ENCODE peak calls at places on chromosome 13, in six cellular contexts. E, Y, J, B, W and A are unnamed samples.

GRCh38 chr13:73695325-73695724 is 438.9 kb downstream of the KLF12 start:
- DNase-seq in Y (no peak), W (no peak), E (no peak), B (no peak), J (no peak), A (no peak)

GRCh38 chr13:76929975-76930374 is 18.3 kb upstream of the ACOD1 start:
- DNase-seq in B (no peak), W (no peak), J (no peak), Y (no peak), E (no peak), A (no peak)

GRCh38 chr13:96397807-96398206 is 307.9 kb downstream of the HS6ST3 start:
- DNase-seq in J (no peak), W (no peak), E (no peak), Y (no peak), B (no peak), A (no peak)

GRCh38 chr13:113947321-113948033 is 26.4 kb downstream of the C13orf46 start:
- DNase-seq in W (peak; percentile 43), E (peak; percentile 43), J (no peak), B (peak; percentile 34), Y (peak; percentile 49), A (no peak)

GRCh38 chr13:49240017-49240416 is 7.7 kb upstream of the CDADC1 start:
- DNase-seq in W (peak; percentile 41), J (no peak), E (peak; percentile 46), B (peak; percentile 39), Y (no peak), A (no peak)

GRCh38 chr13:110127986-110128511 is 178.9 kb downstream of the COL4A1 start:
- DNase-seq in J (no peak), W (no peak), Y (no peak), B (no peak), E (peak; percentile 49), A (no peak)

GRCh38 chr13:74052402-74052928 is 81.7 kb downstream of the KLF12 start:
- DNase-seq in J (no peak), B (peak; percentile 40), W (no peak), E (no peak), Y (no peak), A (no peak)

GRCh38 chr13:79659161-79659560 is 178.2 kb downstream of the NDFIP2 start:
- DNase-seq in E (no peak), B (peak; percentile 45), J (no peak), Y (no peak), W (peak; percentile 75), A (peak; percentile 24)

GRCh38 chr13:100542546-100543156 is 45.9 kb downstream of the GGACT start:
- DNase-seq in J (peak; percentile 44), Y (peak; percentile 26), W (peak; percentile 51), E (peak; percentile 64), B (no peak), A (no peak)

GRCh38 chr13:58823701-58824100 is 1192.2 kb downstream of the PCDH17 start:
- DNase-seq in J (no peak), B (no peak), W (no peak), E (no peak), Y (no peak), A (no peak)

GRCh38 chr13:75481176-75482069 is 546 bp downstream of the TBC1D4 start:
- DNase-seq in B (peak; percentile 59), W (peak; percentile 53), E (no peak), J (peak; percentile 86), Y (peak; percentile 52), A (peak; percentile 51)

GRCh38 chr13:65762015-65762414 is 1468.1 kb downstream of the PCDH9 start:
- DNase-seq in E (no peak), B (no peak), J (no peak), Y (no peak), W (no peak), A (no peak)

GRCh38 chr13:37995052-37995451 is 125.5 kb upstream of the TRPC4 start:
- DNase-seq in E (peak; percentile 0), Y (no peak), J (no peak), B (peak; percentile 57), W (peak; percentile 54), A (peak; percentile 27)

GRCh38 chr13:108194435-108194936 is 20.9 kb downstream of the LIG4 start:
- DNase-seq in W (no peak), Y (no peak), E (no peak), J (no peak), B (no peak), A (no peak)

GRCh38 chr13:111521030-111521429 is 200.6 kb downstream of the TEX29 start:
- DNase-seq in J (no peak), Y (peak; percentile 24), E (no peak), B (no peak), W (no peak), A (no peak)

GRCh38 chr13:73190477-73190876 is 131.7 kb downstream of the KLF5 start:
- DNase-seq in E (no peak), J (no peak), B (no peak), W (no peak), Y (no peak), A (no peak)

GRCh38 chr13:24153347-24153746 is 7.2 kb upstream of the SPATA13 start:
- DNase-seq in Y (no peak), J (no peak), W (no peak), B (no peak), E (no peak), A (no peak)

GRCh38 chr13:23578411-23579071 is 8.3 kb downstream of the TNFRSF19 start:
- DNase-seq in E (peak; percentile 69), W (peak; percentile 61), Y (peak; percentile 75), J (peak; percentile 82), B (peak; percentile 76), A (no peak)

GRCh38 chr13:59914556-59914955 is 249.2 kb downstream of the DIAPH3 start:
- DNase-seq in J (no peak), W (no peak), Y (no peak), B (no peak), E (peak; percentile 68), A (no peak)

GRCh38 chr13:30158774-30159445 is 148.4 kb downstream of the KATNAL1 start:
- DNase-seq in J (no peak), E (peak; percentile 71), W (peak; percentile 54), Y (no peak), B (no peak), A (no peak)

GRCh38 chr13:65378484-65378883 is 1851.7 kb downstream of the PCDH9 start:
- DNase-seq in E (no peak), B (no peak), Y (no peak), J (no peak), W (no peak), A (no peak)

GRCh38 chr13:97307882-97308624 is 85.9 kb downstream of the MBNL2 start:
- DNase-seq in B (peak; percentile 75), W (peak; percentile 66), Y (no peak), E (peak; percentile 68), J (no peak), A (peak; percentile 50)

GRCh38 chr13:34545461-34545860 is 396.6 kb upstream of the NBEA start:
- DNase-seq in Y (no peak), J (no peak), B (no peak), W (no peak), E (no peak), A (no peak)

GRCh38 chr13:111623170-111623569 is 302.7 kb downstream of the TEX29 start:
- DNase-seq in B (peak; percentile 36), Y (peak; percentile 37), J (no peak), E (no peak), W (no peak), A (no peak)

GRCh38 chr13:20567881-20568528 is 1.0 kb downstream of the IFT88 start:
- DNase-seq in Y (no peak), B (no peak), E (no peak), J (no peak), W (peak; percentile 13), A (no peak)

GRCh38 chr13:36639610-36640009 is 34.2 kb upstream of the SERTM1 start:
- DNase-seq in B (no peak), Y (no peak), W (no peak), J (no peak), E (no peak), A (no peak)

GRCh38 chr13:63088226-63088625 is 1672.6 kb upstream of the PCDH20 start:
- DNase-seq in Y (no peak), B (no peak), W (peak; percentile 71), J (no peak), E (peak; percentile 59), A (no peak)

GRCh38 chr13:97295279-97296182 is 73.4 kb downstream of the MBNL2 start:
- DNase-seq in B (no peak), Y (no peak), W (peak; percentile 83), E (peak; percentile 92), J (no peak), A (no peak)

GRCh38 chr13:27450921-27451461 is 627 bp upstream of the MTIF3 start:
- DNase-seq in Y (no peak), B (peak; percentile 23), W (peak; percentile 76), E (peak; percentile 47), J (peak; percentile 70), A (peak; percentile 5)

GRCh38 chr13:23561261-23561660 is 9.0 kb upstream of the TNFRSF19 start:
- DNase-seq in E (no peak), B (no peak), Y (no peak), J (no peak), W (no peak), A (no peak)

GRCh38 chr13:99980201-99981114 is 1.1 kb upstream of the ZIC2 start:
- DNase-seq in J (peak; percentile 85), W (peak; percentile 54), E (peak; percentile 43), Y (peak; percentile 89), B (peak; percentile 93), A (peak; percentile 62)

DNA sequence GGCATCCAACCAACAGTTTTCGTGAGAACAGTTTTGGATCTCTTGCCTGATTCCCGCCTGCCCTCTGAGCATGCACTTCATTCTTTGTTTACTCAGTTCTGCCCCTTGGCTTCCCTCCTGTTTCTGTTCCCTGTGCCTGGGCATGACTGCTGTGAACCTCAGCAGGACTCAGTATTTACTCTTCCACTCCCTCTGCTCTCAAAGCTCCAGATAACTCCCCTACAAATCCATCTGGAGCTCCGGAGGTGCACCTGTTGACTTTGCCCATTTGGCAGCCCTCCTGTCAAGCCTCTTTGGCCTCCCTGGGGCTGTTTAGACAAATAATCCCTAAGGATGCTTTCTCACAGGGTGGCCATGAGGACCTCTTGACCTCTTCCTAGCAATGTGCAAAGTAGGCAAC is 34.2 kb upstream of the ARGLU1 start:
- DNase-seq in E (no peak), B (no peak), J (no peak), Y (no peak), W (no peak), A (no peak)
- H2BK15ac ChIP-seq in E (no peak overlapping the region), B (no peak overlapping the region), J (no peak overlapping the region), Y (no peak overlapping the region), W (no peak overlapping the region), A (no peak overlapping the region)

GRCh38 chr13:28744656-28745055 is 25.9 kb upstream of the SLC46A3 start:
- DNase-seq in B (peak; percentile 67), J (peak; percentile 22), W (no peak), E (no peak), Y (no peak), A (no peak)
- H3K4ac ChIP-seq in B (no peak overlapping the region), J (no peak overlapping the region), W (peak overlapping the region; percentile 36), E (peak overlapping the region; percentile 38), Y (no peak overlapping the region), A (no peak overlapping the region)

GRCh38 chr13:31322025-31322424 is 122.2 kb downstream of the B3GLCT start:
- DNase-seq in E (peak; percentile 7), Y (no peak), B (no peak), W (peak; percentile 11), J (no peak), A (no peak)
- H2BK15ac ChIP-seq in E (no peak overlapping the region), Y (no peak overlapping the region), B (no peak overlapping the region), W (no peak overlapping the region), J (no peak overlapping the region), A (no peak overlapping the region)

DNA sequence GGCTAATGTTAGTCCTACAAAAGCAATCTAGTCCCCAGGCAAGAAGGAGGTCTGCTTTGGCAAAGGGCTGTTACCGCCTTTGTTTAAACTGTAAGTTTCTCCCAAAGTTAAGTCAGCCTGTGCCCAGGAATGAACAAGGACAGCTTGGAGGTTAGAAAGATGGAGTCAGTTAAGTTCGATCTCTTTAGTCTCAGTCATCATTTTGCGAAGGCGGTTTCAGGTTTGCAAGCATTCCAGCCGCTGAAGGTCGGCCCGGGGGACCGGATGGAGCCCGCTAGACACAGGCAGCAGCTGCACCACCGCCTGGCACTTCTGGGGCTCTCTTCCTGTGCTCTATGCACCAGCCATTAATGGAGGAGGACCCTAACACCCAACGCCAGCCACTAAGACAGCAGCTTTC is 91.3 kb downstream of the STK24 start:
- DNase-seq in E (no peak), Y (no peak), B (no peak), W (no peak), J (no peak), A (no peak)
- H3K4ac ChIP-seq in E (peak overlapping the region; percentile 59), Y (no peak overlapping the region), B (no peak overlapping the region), W (no peak overlapping the region), J (no peak overlapping the region), A (no peak overlapping the region)